ENCODE peak calls at places on chromosomes 5 and 9, in five cellular contexts. X, N, B, Z and R are unnamed samples.

GRCh38 chr5:82597437-82597836 is 319.3 kb upstream of the RPS23 start:
- DNase-seq in X (no peak), N (no peak), B (peak; percentile 60), Z (no peak), R (no peak)

GRCh38 chr5:10556331-10556807 is 7.5 kb upstream of the ANKRD33B start:
- DNase-seq in X (no peak), N (no peak), B (no peak), Z (no peak), R (no peak)

GRCh38 chr5:147310059-147310704 is 75.4 kb downstream of the STK32A start:
- DNase-seq in X (no peak), N (no peak), B (peak; percentile 54), Z (peak; percentile 58), R (no peak)

GRCh38 chr5:73274870-73275756 is 102.1 kb downstream of the TMEM174 start:
- DNase-seq in X (no peak), N (no peak), B (no peak), Z (peak; percentile 36), R (no peak)

GRCh38 chr5:115024922-115025321 is 144.8 kb downstream of the TRIM36 start:
- DNase-seq in X (no peak), N (no peak), B (no peak), Z (no peak), R (no peak)

GRCh38 chr9:35718726-35719511 is 13.1 kb downstream of the TLN1 start:
- DNase-seq in X (peak; percentile 24), N (no peak), B (no peak), Z (no peak), R (peak; percentile 29)

GRCh38 chr9:134328841-134329575 is 2.8 kb downstream of the RXRA start:
- DNase-seq in X (no peak), N (no peak), B (no peak), Z (no peak), R (no peak)

GRCh38 chr5:107878676-107879075 is 207.9 kb upstream of the EFNA5 start:
- DNase-seq in X (no peak), N (no peak), B (no peak), Z (peak; percentile 39), R (no peak)

GRCh38 chr9:75914002-75914401 is 23.5 kb downstream of the PCSK5 start:
- DNase-seq in X (no peak), N (no peak), B (no peak), Z (no peak), R (no peak)

GRCh38 chr9:82074144-82074543 is 85.6 kb downstream of the SPATA31D1 start:
- DNase-seq in X (no peak), N (no peak), B (no peak), Z (no peak), R (no peak)

GRCh38 chr9:72473474-72474241 is 47.8 kb upstream of the TMC1 start:
- DNase-seq in X (peak; percentile 72), N (no peak), B (no peak), Z (no peak), R (no peak)

GRCh38 chr9:70156729-70157128 is 102.0 kb upstream of the SMC5 start:
- DNase-seq in X (no peak), N (no peak), B (no peak), Z (no peak), R (no peak)

GRCh38 chr9:3794005-3794404 is 268.2 kb upstream of the RFX3 start:
- DNase-seq in X (no peak), N (no peak), B (no peak), Z (no peak), R (no peak)

GRCh38 chr9:35741740-35742139 is 7.3 kb downstream of the GBA2 start:
- DNase-seq in X (no peak), N (no peak), B (no peak), Z (no peak), R (no peak)

GRCh38 chr9:32596096-32596865 is 23.3 kb upstream of the NDUFB6 start:
- DNase-seq in X (no peak), N (no peak), B (no peak), Z (no peak), R (no peak)

GRCh38 chr9:93261735-93262523 is 78.0 kb downstream of the WNK2 start:
- DNase-seq in X (no peak), N (no peak), B (no peak), Z (no peak), R (no peak)

GRCh38 chr9:10946676-10947410 is 334.0 kb upstream of the PTPRD start:
- DNase-seq in X (no peak), N (no peak), B (peak; percentile 26), Z (no peak), R (no peak)

GRCh38 chr9:88303785-88304495 is 84.3 kb upstream of the SPIN1 start:
- DNase-seq in X (peak; percentile 41), N (no peak), B (no peak), Z (no peak), R (no peak)

GRCh38 chr9:76697554-76697953 is 66.7 kb upstream of the PCA3 start:
- DNase-seq in X (no peak), N (no peak), B (no peak), Z (no peak), R (no peak)

GRCh38 chr9:93673844-93674334 is 97.5 kb downstream of the PHF2 start:
- DNase-seq in X (no peak), N (no peak), B (peak; percentile 20), Z (peak; percentile 13), R (peak; percentile 32)

GRCh38 chr9:69178583-69179011 is 4.5 kb downstream of the TJP2 start:
- DNase-seq in X (no peak), N (no peak), B (no peak), Z (no peak), R (no peak)

GRCh38 chr9:117656007-117656406 is 48.2 kb upstream of the TLR4 start:
- DNase-seq in X (no peak), N (no peak), B (no peak), Z (no peak), R (no peak)

GRCh38 chr5:55564716-55565115 is 30.0 kb upstream of the PLPP1 start:
- DNase-seq in X (peak; percentile 64), N (no peak), B (no peak), Z (no peak), R (no peak)

GRCh38 chr9:133449760-133450159 is 10.0 kb upstream of the CACFD1 start:
- DNase-seq in X (no peak), N (no peak), B (no peak), Z (no peak), R (no peak)

GRCh38 chr9:38182321-38182720 is 113.3 kb upstream of the SHB start:
- DNase-seq in X (peak; percentile 78), N (no peak), B (no peak), Z (no peak), R (no peak)

GRCh38 chr5:16932401-16932800 is 3.7 kb downstream of the MYO10 start:
- DNase-seq in X (no peak), N (no peak), B (no peak), Z (no peak), R (no peak)

GRCh38 chr5:77232545-77232944 is 22.1 kb downstream of the PDE8B start:
- DNase-seq in X (no peak), N (no peak), B (no peak), Z (no peak), R (no peak)

GRCh38 chr9:130239363-130239695 is 26.2 kb upstream of the HMCN2 start:
- DNase-seq in X (no peak), N (no peak), B (no peak), Z (no peak), R (no peak)

GRCh38 chr9:77708416-77708815 is 60.3 kb upstream of the GNA14 start:
- DNase-seq in X (no peak), N (no peak), B (no peak), Z (no peak), R (no peak)

GRCh38 chr5:6785161-6785860 is 72.1 kb downstream of the TENT4A start:
- DNase-seq in X (no peak), N (no peak), B (no peak), Z (no peak), R (peak; percentile 6)